ENCODE peak calls at places on chromosomes 4 and X, in ten cellular contexts. A is cardiac muscle cell, H is sigmoid colon, R is body of pancreas, V is Caco-2, N is fibroblast of lung, T is pancreas, I is OCI-LY7, E is Panc1, Z is IMR-90. Q is an unnamed sample. For H3K4me1, the result is how much of the 10 kb centered on the place peaks cover.

GRCh38 chrX:13868481-13869040 is 51.7 kb upstream of the GPM6B start:
- DNase-seq in A (no peak), H (no peak), R (no peak), V (no peak), N (peak), T (no peak), I (no peak), E (no peak), Z (peak), Q (no peak)

GRCh38 chrX:2425281-2426071 is 75.3 kb downstream of the DHRSX start:
- DNase-seq in A (no peak), H (no peak), R (no peak), V (no peak), N (peak), T (no peak), I (peak), E (no peak), Z (no peak), Q (no peak)

GRCh38 chrX:27767387-27767786 is 40.4 kb upstream of the MAGEB10 start:
- DNase-seq in A (no peak), H (no peak), R (no peak), V (no peak), N (peak), T (no peak), I (no peak), E (no peak), Z (peak), Q (no peak)

GRCh38 chr4:14289708-14290107 is 662.2 kb upstream of the BOD1L1 start:
- DNase-seq in A (no peak), H (no peak), R (no peak), V (no peak), N (peak), T (no peak), I (no peak), E (no peak), Z (no peak), Q (no peak)

GRCh38 chrX:34578237-34578636 is 78.8 kb downstream of the TMEM47 start:
- DNase-seq in A (peak), H (no peak), R (no peak), V (no peak), N (peak), T (no peak), I (peak), E (no peak), Z (peak), Q (no peak)

GRCh38 chr4:111854494-111855087 is 290.7 kb upstream of the FAM241A start:
- DNase-seq in A (peak), H (no peak), R (peak), V (no peak), N (peak), T (no peak), I (peak), E (peak), Z (peak), Q (peak)

GRCh38 chr4:10458190-10458589 is 964 bp upstream of the ZNF518B start:
- DNase-seq in A (no peak), H (no peak), R (no peak), V (no peak), N (no peak), T (no peak), I (no peak), E (no peak), Z (no peak), Q (no peak)

GRCh38 chr4:8356856-8357255 is 83.7 kb downstream of the ACOX3 start:
- DNase-seq in A (no peak), H (peak), R (no peak), V (no peak), N (no peak), T (no peak), I (no peak), E (no peak), Z (no peak), Q (no peak)

GRCh38 chr4:171985129-171985528 is 171.9 kb downstream of the GALNTL6 start:
- DNase-seq in A (no peak), H (no peak), R (no peak), V (no peak), N (no peak), T (no peak), I (no peak), E (no peak), Z (no peak), Q (no peak)

GRCh38 chrX:151987108-151987507 is 12.6 kb upstream of the GABRE start:
- DNase-seq in A (no peak), H (no peak), R (no peak), V (no peak), N (no peak), T (no peak), I (no peak), E (no peak), Z (no peak), Q (no peak)

GRCh38 chrX:39990388-39990787 is 107.4 kb downstream of the BCOR start:
- DNase-seq in A (peak), H (no peak), R (no peak), V (no peak), N (no peak), T (no peak), I (no peak), E (no peak), Z (no peak), Q (no peak)
- TF ChIP-seq CTCF in A (no peak), H (no peak), R (no peak), V (no peak), N (no peak), T (no peak), I (no peak), E (no peak), Z (no peak), Q (no peak)

DNA sequence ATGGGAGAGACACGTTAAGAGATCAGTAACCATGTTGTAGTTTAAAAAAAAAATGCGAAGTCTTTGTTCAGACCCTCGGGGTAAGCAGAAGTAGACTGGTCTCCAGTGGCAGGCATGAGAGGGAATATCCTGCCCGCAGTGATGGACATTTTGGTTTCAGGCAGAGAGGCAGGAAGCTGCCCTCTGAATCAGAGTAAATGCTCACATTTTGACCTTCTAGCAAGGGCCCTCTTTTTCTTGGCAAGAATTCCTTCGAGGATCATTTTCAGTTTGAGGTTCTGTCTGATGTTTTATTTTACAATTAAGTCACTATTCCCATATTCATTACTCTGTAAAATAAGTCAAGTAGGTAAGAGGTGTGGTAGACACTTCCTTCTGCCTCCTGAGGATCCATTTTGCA is 28.4 kb downstream of the SORBS2 start:
- DNase-seq in A (no peak), H (no peak), R (no peak), V (no peak), N (no peak), T (no peak), I (no peak), E (no peak), Z (no peak), Q (no peak)
- H3K4me1 ChIP-seq in A (under half), H (under half), R (half or more), V (under half), N (under half), T (under half), I (under half), E (under half), Z (under half), Q (under half)

GRCh38 chr4:6008092-6008551 is 10.1 kb downstream of the C4orf50 start:
- DNase-seq in A (peak), H (peak), R (no peak), V (no peak), N (no peak), T (no peak), I (no peak), E (no peak), Z (no peak), Q (no peak)
- TF ChIP-seq CTCF in A (no peak), H (no peak), R (no peak), V (no peak), N (no peak), T (no peak), I (no peak), E (no peak), Z (no peak), Q (no peak)

DNA sequence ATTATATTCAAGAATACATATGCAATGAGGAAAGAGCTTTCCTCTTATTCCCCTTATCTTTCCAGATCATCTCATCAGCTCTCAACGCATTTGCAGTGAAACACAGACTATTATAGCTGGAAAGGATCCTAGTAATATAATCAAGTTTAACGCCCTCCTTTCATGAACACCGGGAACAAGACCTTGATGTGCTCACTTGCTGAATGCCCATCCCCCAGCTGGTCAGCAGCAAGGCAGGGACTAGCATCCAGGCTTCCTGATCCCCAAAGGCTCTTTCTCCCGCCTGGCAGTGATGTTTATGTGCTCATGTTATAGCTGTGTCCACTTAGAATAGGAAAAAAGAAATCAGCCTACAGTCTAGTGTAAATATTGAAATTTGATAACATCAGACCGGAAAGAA is 24.6 kb downstream of the GPC4 start:
- DNase-seq in A (no peak), H (no peak), R (peak), V (no peak), N (no peak), T (peak), I (no peak), E (no peak), Z (no peak), Q (no peak)
- H3K4me1 ChIP-seq in A (under half), H (under half), R (under half), V (under half), N (under half), T (under half), I (under half), E (under half), Z (under half), Q (under half)

DNA sequence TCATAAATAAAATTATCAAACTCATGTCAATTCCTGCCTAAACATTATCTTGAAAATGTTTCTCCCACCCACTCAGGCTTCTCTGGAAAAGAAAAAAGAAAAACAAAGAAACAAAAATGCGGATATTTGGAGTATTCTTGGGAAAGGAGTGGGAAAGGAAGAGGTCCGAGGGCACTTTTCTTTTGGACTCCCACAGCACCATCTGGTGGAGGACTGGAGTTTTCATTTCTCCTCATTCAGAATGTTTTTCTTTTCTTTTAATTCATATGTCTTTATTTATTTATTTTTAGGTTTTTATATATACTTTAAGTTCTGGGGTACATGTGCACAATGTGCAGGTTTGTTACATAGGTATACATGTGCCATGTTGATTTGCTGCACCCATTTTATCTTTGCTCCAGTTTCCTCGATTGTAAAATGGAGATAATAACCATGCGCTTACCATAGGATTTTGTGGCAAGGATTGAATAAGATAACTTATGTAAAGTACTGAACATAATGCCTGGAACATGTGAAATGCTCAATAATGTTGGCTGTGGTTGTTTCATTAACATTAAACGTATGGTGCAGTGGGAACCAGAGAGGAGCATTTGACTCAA is 8.0 kb upstream of the KCNE5 start:
- DNase-seq in A (peak), H (no peak), R (no peak), V (no peak), N (no peak), T (no peak), I (peak), E (no peak), Z (peak), Q (peak)
- TF ChIP-seq CTCF in A (peak), H (no peak), R (peak), V (peak), N (peak), T (no peak), I (peak), E (peak), Z (peak), Q (peak)

GRCh38 chr4:189656551-189657165 is 284.0 kb upstream of the FRG1 start:
- DNase-seq in A (no peak), H (no peak), R (no peak), V (no peak), N (no peak), T (no peak), I (no peak), E (no peak), Z (no peak), Q (no peak)
- H3K4me1 ChIP-seq in A (under half), H (under half), R (under half), V (under half), N (under half), T (under half), I (under half), E (under half), Z (under half), Q (under half)

Q was measured in PC-9.